ENCODE peak calls at places on chromosomes 12 and 14, in four cellular contexts. H, C, T and A are unnamed samples.

GRCh38 chr12:85733441-85733840 is 102.8 kb downstream of the RASSF9 start:
- DNase-seq in H (no peak), C (peak), T (no peak), A (no peak)

GRCh38 chr14:65002586-65003210 is 16.0 kb downstream of the FNTB start:
- DNase-seq in H (no peak), C (peak), T (no peak), A (no peak)

GRCh38 chr14:99156026-99156425 is 116.0 kb downstream of the BCL11B start:
- DNase-seq in C (no peak), H (no peak), T (no peak), A (no peak)

GRCh38 chr14:104553166-104554087 is 26.1 kb upstream of the C14orf180 start:
- DNase-seq in H (no peak), C (no peak), T (no peak), A (no peak)

GRCh38 chr14:70921669-70922068 is 14.4 kb downstream of the PCNX1 start:
- DNase-seq in T (no peak), H (peak), C (peak), A (no peak)

GRCh38 chr12:46808955-46809697 is 16.7 kb downstream of the SLC38A4 start:
- DNase-seq in T (no peak), H (no peak), C (no peak), A (no peak)

GRCh38 chr12:119369907-119370546 is 35.5 kb downstream of the CCDC60 start:
- DNase-seq in T (no peak), H (peak), C (no peak), A (no peak)

GRCh38 chr12:48988030-48988649 is 10.0 kb downstream of the WNT1 start:
- DNase-seq in T (peak), C (peak), H (peak), A (peak)

GRCh38 chr12:109686523-109686922 is 27.1 kb upstream of the FAM222A start:
- DNase-seq in C (no peak), T (no peak), H (no peak), A (no peak)

GRCh38 chr14:102154121-102154520 is 14.4 kb downstream of the WDR20 start:
- DNase-seq in C (no peak), T (no peak), H (no peak), A (no peak)

GRCh38 chr14:49551569-49551968 is 34.6 kb downstream of the RPS29 start:
- DNase-seq in C (no peak), H (no peak), T (no peak), A (no peak)

GRCh38 chr12:79678306-79678705 is 12.5 kb downstream of the PAWR start:
- DNase-seq in T (no peak), H (no peak), C (peak), A (no peak)